ENCODE peak calls at places on chromosomes 5 and 9, in eight cellular contexts. W, R, P, C, K, F, O and N are unnamed samples.

GRCh38 chr9:88085481-88085880 is 52.8 kb downstream of the SPATA31C2 start:
- DNase-seq in W (no peak), R (no peak), P (no peak), C (no peak), K (no peak), F (no peak), O (no peak), N (no peak)

GRCh38 chr5:32531885-32532520 is 53.4 kb upstream of the SUB1 start:
- DNase-seq in W (no peak), R (peak), P (peak), C (peak), K (no peak), F (no peak), O (no peak), N (no peak)

GRCh38 chr5:41871866-41872265 is 1.6 kb upstream of the OXCT1 start:
- DNase-seq in W (no peak), R (peak), P (no peak), C (peak), K (no peak), F (peak), O (no peak), N (no peak)

GRCh38 chr9:16213781-16214515 is 656.5 kb downstream of the BNC2 start:
- DNase-seq in W (peak), R (peak), P (peak), C (peak), K (no peak), F (peak), O (no peak), N (no peak)

GRCh38 chr5:89723907-89724306 is 685.6 kb downstream of the CETN3 start:
- DNase-seq in W (no peak), R (no peak), P (peak), C (peak), K (no peak), F (no peak), O (no peak), N (no peak)

GRCh38 chr9:130945173-130945572 is 6.1 kb upstream of the FIBCD1 start:
- DNase-seq in W (no peak), R (no peak), P (no peak), C (no peak), K (no peak), F (no peak), O (no peak), N (no peak)

GRCh38 chr5:43040287-43041098 is at the start of gene ANXA2R:
- DNase-seq in W (peak), R (peak), P (peak), C (peak), K (peak), F (peak), O (peak), N (peak)

GRCh38 chr9:89779416-89779815 is 174.6 kb downstream of the GADD45G start:
- DNase-seq in W (no peak), R (peak), P (no peak), C (no peak), K (no peak), F (no peak), O (no peak), N (no peak)

GRCh38 chr9:99020786-99021436 is 77.2 kb downstream of the COL15A1 start:
- DNase-seq in W (no peak), R (no peak), P (no peak), C (no peak), K (no peak), F (no peak), O (no peak), N (no peak)

GRCh38 chr9:89533396-89534187 is 35.7 kb upstream of the SEMA4D start:
- DNase-seq in W (no peak), R (no peak), P (no peak), C (no peak), K (no peak), F (no peak), O (no peak), N (no peak)

GRCh38 chr9:110027624-110028023 is 180.3 kb downstream of the C9orf152 start:
- DNase-seq in W (no peak), R (peak), P (peak), C (peak), K (no peak), F (no peak), O (no peak), N (no peak)

GRCh38 chr5:130066644-130067043 is 162.4 kb downstream of the CHSY3 start:
- DNase-seq in W (no peak), R (no peak), P (no peak), C (peak), K (no peak), F (no peak), O (no peak), N (no peak)

GRCh38 chr5:122704247-122705036 is 70.4 kb upstream of the SNX2 start:
- DNase-seq in W (no peak), R (peak), P (peak), C (peak), K (no peak), F (no peak), O (no peak), N (no peak)

GRCh38 chr5:66222455-66222854 is 78.4 kb downstream of the SREK1 start:
- DNase-seq in W (no peak), R (no peak), P (no peak), C (no peak), K (no peak), F (no peak), O (no peak), N (no peak)

GRCh38 chr5:151737421-151737820 is 21.0 kb downstream of the ATOX1 start:
- DNase-seq in W (no peak), R (no peak), P (no peak), C (no peak), K (no peak), F (no peak), O (no peak), N (no peak)

GRCh38 chr5:40332945-40333344 is 346.8 kb upstream of the PTGER4 start:
- DNase-seq in W (peak), R (no peak), P (peak), C (peak), K (no peak), F (no peak), O (no peak), N (no peak)

GRCh38 chr5:29508131-29508530 is 1685.4 kb upstream of the CDH6 start:
- DNase-seq in W (no peak), R (no peak), P (no peak), C (no peak), K (no peak), F (no peak), O (no peak), N (no peak)

GRCh38 chr5:142644640-142645361 is 41.1 kb downstream of the FGF1 start:
- DNase-seq in W (peak), R (peak), P (peak), C (peak), K (no peak), F (peak), O (no peak), N (no peak)

GRCh38 chr9:133932176-133932575 is 59.9 kb downstream of the VAV2 start:
- DNase-seq in W (no peak), R (peak), P (no peak), C (no peak), K (no peak), F (no peak), O (no peak), N (no peak)

GRCh38 chr5:68839019-68839552 is 254.7 kb upstream of the SLC30A5 start:
- DNase-seq in W (no peak), R (no peak), P (no peak), C (peak), K (no peak), F (no peak), O (no peak), N (no peak)

GRCh38 chr5:98492258-98492657 is 281.2 kb upstream of the RGMB start:
- DNase-seq in W (no peak), R (no peak), P (peak), C (peak), K (no peak), F (no peak), O (no peak), N (no peak)

GRCh38 chr9:75891277-75892167 is 1.0 kb downstream of the PCSK5 start:
- DNase-seq in W (no peak), R (peak), P (no peak), C (peak), K (peak), F (peak), O (peak), N (no peak)

GRCh38 chr5:127088226-127088625 is 14.9 kb upstream of the C5orf63 start:
- DNase-seq in W (peak), R (peak), P (peak), C (peak), K (no peak), F (peak), O (no peak), N (no peak)

GRCh38 chr5:73380052-73380451 is 68.5 kb downstream of the FOXD1 start:
- DNase-seq in W (no peak), R (no peak), P (no peak), C (no peak), K (no peak), F (no peak), O (no peak), N (no peak)

GRCh38 chr9:136520053-136520540 is 25.8 kb downstream of the NOTCH1 start:
- DNase-seq in W (no peak), R (no peak), P (no peak), C (no peak), K (peak), F (no peak), O (no peak), N (no peak)